ENCODE peak calls at places on chromosomes 2 and 18, in seven cellular contexts. A is OCI-LY7, L is IMR-90, Z is neural progenitor cell, V is adrenal gland, D is H7, T is lower lobe of right lung. M is an unnamed sample. For H3K36me3, the result is how much of the 10 kb centered on the place peaks cover.

GRCh38 chr2:204909791-204910190 is 364.5 kb downstream of the PARD3B start:
- DNase-seq in A (no peak), L (peak), Z (no peak), V (no peak), D (no peak), T (no peak), M (no peak)

GRCh38 chr2:43897492-43897891 is 58.7 kb downstream of the ABCG8 start:
- DNase-seq in A (no peak), L (no peak), Z (no peak), V (no peak), D (no peak), T (no peak), M (no peak)

GRCh38 chr2:1539973-1540372 is 126.7 kb downstream of the TPO start:
- DNase-seq in A (no peak), L (no peak), Z (no peak), V (no peak), D (peak), T (no peak), M (no peak)

GRCh38 chr2:37652199-37652640 is 19.2 kb downstream of the CDC42EP3 start:
- DNase-seq in A (peak), L (peak), Z (no peak), V (peak), D (no peak), T (peak), M (no peak)

GRCh38 chr18:62449490-62450104 is 73.2 kb upstream of the ZCCHC2 start:
- DNase-seq in A (no peak), L (no peak), Z (no peak), V (no peak), D (no peak), T (no peak), M (no peak)

GRCh38 chr2:164840930-164841718 is 499 bp downstream of the COBLL1 start:
- DNase-seq in A (peak), L (peak), Z (peak), V (peak), D (peak), T (peak), M (peak)

GRCh38 chr2:114550895-114551793 is 108.7 kb downstream of the DPP10 start:
- DNase-seq in A (peak), L (peak), Z (peak), V (peak), D (peak), T (no peak), M (no peak)

GRCh38 chr18:24026457-24026856 is 11.9 kb downstream of the TTC39C start:
- DNase-seq in A (no peak), L (no peak), Z (no peak), V (no peak), D (no peak), T (no peak), M (no peak)

DNA sequence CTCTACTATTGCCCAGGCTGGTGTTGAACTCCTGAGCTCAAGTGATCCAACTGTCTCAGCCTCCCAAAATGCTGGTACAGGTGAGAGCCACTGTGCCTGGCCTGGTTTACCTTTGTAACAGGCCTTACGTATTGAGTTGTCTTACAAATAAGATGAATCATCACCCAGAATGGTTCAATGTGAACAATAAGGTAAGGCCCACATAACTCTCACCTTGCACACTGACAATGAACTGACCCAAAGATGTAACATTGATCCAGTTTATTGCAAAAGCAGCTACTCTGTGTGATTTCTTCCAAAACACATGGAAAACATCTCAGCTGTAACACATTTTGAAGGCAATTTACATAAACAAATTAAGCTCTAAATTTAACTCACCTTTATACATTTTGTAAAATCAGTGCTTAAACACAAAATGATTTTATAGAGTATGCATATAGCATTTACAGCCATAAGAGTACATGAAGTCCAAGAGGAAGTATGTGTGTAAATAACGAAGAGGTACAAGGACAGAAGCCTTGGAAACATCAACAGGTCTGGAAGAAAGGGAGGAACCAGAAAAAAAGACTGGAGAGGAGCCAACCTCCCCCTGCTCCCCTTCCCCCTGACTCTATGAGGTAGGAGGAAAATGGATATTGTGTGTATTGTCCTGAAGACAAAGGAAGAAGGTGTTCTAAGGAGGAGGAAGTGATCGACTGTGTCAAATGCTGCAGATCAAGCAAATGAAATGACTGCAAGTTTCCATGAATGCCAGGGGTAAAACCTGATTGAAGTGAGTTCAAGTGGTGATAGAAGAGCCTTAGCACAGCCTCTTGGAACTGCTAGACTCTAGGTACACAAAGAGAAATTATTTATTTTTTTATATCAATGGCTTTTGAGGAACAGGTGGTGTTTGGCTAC is 5.6 kb upstream of the WDFY1 start:
- DNase-seq in A (peak), L (no peak), Z (no peak), V (no peak), D (no peak), T (no peak), M (no peak)
- H3K36me3 ChIP-seq in A (under half), L (under half), Z (under half), V (under half), D (under half), T (under half), M (under half)

GRCh38 chr2:96946625-96947024 is 39.8 kb downstream of the FAM178B start:
- DNase-seq in A (no peak), L (no peak), Z (no peak), V (no peak), D (no peak), T (peak), M (no peak)
- H3K36me3 ChIP-seq in A (under half), L (under half), Z (under half), V (under half), D (under half), T (under half), M (under half)

DNA sequence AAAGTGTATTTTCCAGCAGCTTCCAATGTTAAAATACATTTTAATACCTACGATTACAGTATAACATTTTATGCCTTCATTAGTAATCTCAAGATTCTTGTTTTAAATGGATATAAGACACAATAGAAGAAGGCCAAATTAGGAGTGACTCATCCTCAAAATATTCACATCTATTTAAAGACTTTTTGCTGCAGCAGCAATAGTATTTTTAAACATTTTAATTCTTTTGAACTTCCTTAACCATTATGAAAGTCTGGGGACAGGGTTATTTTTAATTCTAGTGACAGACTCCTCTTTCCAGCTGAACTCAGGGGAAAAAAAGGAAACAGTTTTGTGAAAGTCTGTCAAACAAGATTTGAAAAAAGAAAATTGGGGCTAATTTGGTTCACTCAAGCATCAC is 541.7 kb downstream of the NUP35 start:
- DNase-seq in A (no peak), L (no peak), Z (no peak), V (no peak), D (no peak), T (no peak), M (no peak)
- H3K36me3 ChIP-seq in A (under half), L (under half), Z (under half), V (under half), D (under half), T (under half), M (under half)

DNA sequence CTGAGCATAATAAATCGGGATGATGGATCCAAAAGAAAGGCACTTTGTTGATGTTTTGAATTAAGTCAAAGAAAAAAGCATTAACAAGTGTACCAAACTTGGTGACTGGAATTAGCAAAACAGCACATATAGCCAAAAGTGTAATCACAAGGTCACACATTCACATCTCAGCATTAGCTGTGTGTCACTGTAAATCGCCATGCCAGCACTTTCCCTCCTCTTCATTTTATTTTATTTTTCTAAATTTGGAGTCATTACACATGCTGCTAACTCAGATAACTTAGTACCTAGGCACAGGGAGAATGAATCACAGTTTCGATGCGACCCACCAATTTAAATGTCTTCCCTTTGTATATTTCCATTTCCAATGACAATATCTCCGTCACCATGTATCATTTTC is 111.4 kb downstream of the CACNB4 start:
- DNase-seq in A (no peak), L (no peak), Z (no peak), V (no peak), D (no peak), T (no peak), M (no peak)
- H3K36me3 ChIP-seq in A (under half), L (under half), Z (under half), V (under half), D (under half), T (under half), M (under half)

DNA sequence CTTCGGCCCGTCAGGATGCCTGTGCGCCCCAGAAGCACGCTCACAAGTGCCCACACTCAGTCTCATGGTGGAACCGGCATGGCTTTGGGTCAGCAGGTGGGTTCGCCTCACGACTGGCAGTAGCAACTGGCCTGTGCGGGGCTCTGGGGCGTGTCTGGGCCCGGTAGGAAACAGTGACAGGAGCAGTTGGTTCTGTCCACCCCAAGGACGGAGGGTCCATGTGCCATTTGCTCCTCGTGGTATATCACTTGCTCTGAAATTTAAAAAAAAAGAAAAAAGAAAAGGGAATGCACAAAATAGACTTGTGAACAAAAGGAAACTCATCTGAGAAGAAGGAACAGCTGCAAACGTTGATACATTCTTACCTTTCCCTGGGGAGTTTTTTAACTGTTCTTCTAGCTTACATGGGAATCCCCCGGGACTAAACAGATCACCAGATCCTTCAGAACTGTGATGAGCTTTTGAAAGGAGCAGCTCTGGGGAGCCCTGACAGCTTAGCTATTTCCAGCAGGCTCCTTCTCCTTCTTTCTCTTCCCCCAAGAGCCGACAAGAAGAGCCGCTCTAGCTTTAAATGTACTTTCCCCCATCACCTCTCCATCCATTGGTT is 42.8 kb downstream of the TRAPPC12 start:
- DNase-seq in A (peak), L (no peak), Z (no peak), V (no peak), D (no peak), T (no peak), M (no peak)
- H3K36me3 ChIP-seq in A (half or more), L (half or more), Z (under half), V (under half), D (under half), T (half or more), M (half or more)

GRCh38 chr2:218585541-218585940 is 16.9 kb downstream of the CNOT9 start:
- DNase-seq in A (no peak), L (no peak), Z (no peak), V (no peak), D (no peak), T (no peak), M (no peak)

GRCh38 chr2:218582085-218582484 is 13.4 kb downstream of the CNOT9 start:
- DNase-seq in A (no peak), L (peak), Z (no peak), V (no peak), D (no peak), T (no peak), M (no peak)

GRCh38 chr2:218578272-218578877 is 9.7 kb downstream of the CNOT9 start:
- DNase-seq in A (no peak), L (no peak), Z (no peak), V (no peak), D (no peak), T (no peak), M (no peak)

GRCh38 chr2:218583983-218584850 is 15.6 kb downstream of the CNOT9 start:
- DNase-seq in A (no peak), L (no peak), Z (no peak), V (no peak), D (no peak), T (no peak), M (no peak)
- H3K36me3 ChIP-seq in A (half or more), L (under half), Z (under half), V (under half), D (under half), T (half or more), M (half or more)

GRCh38 chr18:50281295-50281971 is at the start of gene MBD1:
- DNase-seq in A (peak), L (peak), Z (peak), V (peak), D (peak), T (peak), M (peak)
- H3K36me3 ChIP-seq in A (half or more), L (under half), Z (under half), V (under half), D (under half), T (half or more), M (half or more)

GRCh38 chr2:64748147-64748546 is 94.4 kb upstream of the SERTAD2 start:
- DNase-seq in A (peak), L (no peak), Z (no peak), V (no peak), D (no peak), T (no peak), M (no peak)

GRCh38 chr2:64750001-64750816 is 96.5 kb upstream of the SERTAD2 start:
- DNase-seq in A (peak), L (peak), Z (peak), V (peak), D (peak), T (peak), M (peak)

GRCh38 chr2:64749446-64749845 is 95.7 kb upstream of the SERTAD2 start:
- DNase-seq in A (peak), L (no peak), Z (no peak), V (no peak), D (no peak), T (no peak), M (no peak)

GRCh38 chr2:64750817-64751285 is 97.1 kb upstream of the SERTAD2 start:
- DNase-seq in A (peak), L (peak), Z (peak), V (no peak), D (no peak), T (peak), M (peak)

GRCh38 chr2:64748561-64748960 is 94.8 kb upstream of the SERTAD2 start:
- DNase-seq in A (peak), L (no peak), Z (no peak), V (peak), D (no peak), T (no peak), M (no peak)
- H3K36me3 ChIP-seq in A (under half), L (under half), Z (under half), V (under half), D (under half), T (under half), M (under half)

GRCh38 chr2:279366-279765 is 8.5 kb downstream of the ALKAL2 start:
- DNase-seq in A (no peak), L (no peak), Z (no peak), V (no peak), D (no peak), T (no peak), M (no peak)

GRCh38 chr2:279956-280654 is 7.8 kb downstream of the ALKAL2 start:
- DNase-seq in A (no peak), L (no peak), Z (no peak), V (no peak), D (no peak), T (no peak), M (no peak)

GRCh38 chr2:280655-281110 is 7.2 kb downstream of the ALKAL2 start:
- DNase-seq in A (no peak), L (no peak), Z (no peak), V (peak), D (no peak), T (no peak), M (no peak)

GRCh38 chr2:281381-281780 is 6.5 kb downstream of the ALKAL2 start:
- DNase-seq in A (no peak), L (no peak), Z (no peak), V (no peak), D (no peak), T (no peak), M (no peak)

DNA sequence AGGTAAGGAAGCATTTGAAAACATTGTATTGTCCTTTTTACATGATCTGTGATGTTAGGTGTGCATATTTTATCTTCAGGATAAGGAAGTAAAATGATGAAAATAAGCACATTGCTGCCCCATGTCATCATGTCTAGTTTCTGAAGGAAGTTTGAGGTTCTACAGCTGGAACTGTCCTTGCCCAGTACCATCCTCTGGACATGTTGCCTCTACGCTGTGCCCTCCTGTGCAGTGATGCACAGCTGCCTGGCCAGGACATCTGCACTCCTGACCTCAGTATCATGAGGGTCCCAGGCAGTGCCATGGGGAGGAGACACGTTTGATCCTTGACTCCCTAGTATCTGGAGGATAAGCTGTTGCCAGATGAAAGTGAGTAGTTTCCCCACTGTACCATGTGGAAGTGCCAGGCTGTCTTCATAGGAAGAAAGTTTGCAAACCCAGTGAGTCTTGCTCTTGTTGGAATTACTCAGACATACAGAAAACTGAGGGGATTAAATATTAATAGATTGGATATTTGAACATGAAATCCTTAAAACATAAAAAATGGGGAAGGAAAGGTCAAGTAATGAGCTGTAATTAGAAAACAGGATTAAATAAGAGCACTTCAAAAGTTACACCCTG is 9.5 kb downstream of the ALKAL2 start:
- DNase-seq in A (no peak), L (no peak), Z (no peak), V (no peak), D (no peak), T (no peak), M (no peak)
- H3K36me3 ChIP-seq in A (half or more), L (under half), Z (under half), V (under half), D (under half), T (half or more), M (half or more)

M was measured in left ventricle myocardium inferior.